ENCODE peak calls at places on chromosomes 11 and 22, in five cellular contexts. M is GM12891; K is mesenteric fat pad; P is stimulated activated CD4-positive, alpha-beta T cell treated with anti-CD3 and anti-CD28 coated beads, Interleukin-4, amount 100 ng/mL, for 48 hours; Z is aorta. Q is an unnamed sample.

GRCh38 chr11:2884424-2884815 is 1.2 kb downstream of the CDKN1C start:
- DNase-seq in P (no peak), M (no peak), K (no peak), Z (peak; percentile 71), Q (no peak)

GRCh38 chr11:14500181-14500651 is 605 bp upstream of the COPB1 start:
- DNase-seq in M (peak; percentile 25), Z (peak; percentile 59), P (peak; percentile 17), K (no peak), Q (peak; percentile 76)

GRCh38 chr11:32809313-32809712 is 14.9 kb upstream of the CCDC73 start:
- DNase-seq in P (peak; percentile 46), Z (peak; percentile 74), K (no peak), M (no peak), Q (peak; percentile 76)

GRCh38 chr11:444397-445144 is 2.8 kb upstream of the ANO9 start:
- DNase-seq in P (no peak), K (no peak), Z (no peak), M (no peak), Q (peak; percentile 99)

GRCh38 chr11:63958013-63958412 is 16.4 kb upstream of the COX8A start:
- DNase-seq in K (no peak), Z (no peak), M (no peak), P (no peak), Q (no peak)

GRCh38 chr22:37549704-37550059 is 10.6 kb upstream of the CDC42EP1 start:
- DNase-seq in K (no peak), P (no peak), Z (peak; percentile 84), M (no peak), Q (no peak)

GRCh38 chr11:72711141-72711540 is 36.9 kb upstream of the PDE2A start:
- DNase-seq in M (no peak), P (no peak), K (no peak), Z (peak; percentile 38), Q (no peak)

GRCh38 chr11:113351061-113351460 is 36.5 kb upstream of the ANKK1 start:
- DNase-seq in Z (no peak), K (no peak), P (no peak), M (no peak), Q (peak; percentile 46)

GRCh38 chr11:125367710-125368109 is 128.4 kb downstream of the FEZ1 start:
- DNase-seq in P (no peak), Z (no peak), M (no peak), K (no peak), Q (no peak)

GRCh38 chr22:20432244-20432686 is 5.4 kb downstream of the SCARF2 start:
- DNase-seq in M (no peak), P (no peak), Z (peak; percentile 12), K (peak; percentile 59), Q (no peak)

GRCh38 chr22:36440429-36441002 is 40.9 kb downstream of the TXN2 start:
- DNase-seq in Z (no peak), K (no peak), P (no peak), M (no peak), Q (no peak)

GRCh38 chr11:45212566-45213315 is 66.3 kb downstream of the PRDM11 start:
- DNase-seq in K (peak; percentile 88), P (no peak), Z (no peak), M (no peak), Q (peak; percentile 7)

GRCh38 chr22:46003271-46004091 is 26.5 kb upstream of the WNT7B start:
- DNase-seq in Z (no peak), K (no peak), P (no peak), M (no peak), Q (no peak)

GRCh38 chr11:74002832-74003231 is 6.1 kb downstream of the UCP3 start:
- DNase-seq in P (no peak), M (no peak), K (no peak), Z (no peak), Q (no peak)

GRCh38 chr11:37449146-37449545 is 851.1 kb upstream of the RAG2 start:
- DNase-seq in M (no peak), Z (no peak), P (no peak), K (no peak), Q (peak; percentile 64)

GRCh38 chr11:81673001-81673400 is 1060.7 kb downstream of the FAM181B start:
- DNase-seq in M (no peak), P (no peak), K (no peak), Z (no peak), Q (peak; percentile 73)

GRCh38 chr11:126585388-126586302 is 230.2 kb downstream of the ST3GAL4 start:
- DNase-seq in Z (peak; percentile 72), M (no peak), P (no peak), K (no peak), Q (peak; percentile 44)

GRCh38 chr11:10893713-10894112 is 35.9 kb upstream of the ZBED5 start:
- DNase-seq in Z (no peak), K (no peak), M (no peak), P (no peak), Q (peak; percentile 89)

GRCh38 chr22:30861688-30862552 is 106.7 kb downstream of the MORC2 start:
- DNase-seq in Z (peak; percentile 33), K (peak; percentile 62), M (no peak), P (no peak), Q (no peak)

GRCh38 chr22:36022162-36022561 is 6.5 kb downstream of the RBFOX2 start:
- DNase-seq in P (no peak), M (no peak), Z (no peak), K (no peak), Q (no peak)

GRCh38 chr11:84384637-84385227 is 1098.6 kb upstream of the CCDC90B start:
- DNase-seq in M (no peak), Z (no peak), K (no peak), P (peak; percentile 1), Q (peak; percentile 85)

GRCh38 chr22:41979423-41980250 is 10.4 kb downstream of the SEPTIN3 start:
- DNase-seq in Z (no peak), K (no peak), P (no peak), M (no peak), Q (no peak)

GRCh38 chr22:42613869-42614268 is 814 bp downstream of the POLDIP3 start:
- DNase-seq in M (no peak), P (no peak), K (no peak), Z (peak; percentile 61), Q (peak; percentile 43)